ENCODE peak calls at places on chromosomes 11 and 22, in ten cellular contexts. K is lower lobe of right lung; U is activated CD4-positive, alpha-beta T cell treated with anti-CD3 and anti-CD28 coated beads for 24 hours; T is astrocyte of the spinal cord; M is LoVo; Y is stimulated activated CD4-positive, alpha-beta T cell treated with anti-CD3 and anti-CD28 coated beads, Interleukin-15, amount 100 ng/mL, for 24 hours; S is heart left ventricle; N is Ammon's horn; I is A549; P is T-helper 1 cell. Z is an unnamed sample.

GRCh38 chr11:113282898-113283297 is 31.5 kb upstream of the TTC12 start:
- DNase-seq in N (no peak), I (no peak), M (no peak), S (no peak), Y (no peak), K (no peak), P (no peak), U (no peak), T (no peak), Z (no peak)

GRCh38 chr11:106695506-106695905 is 322.8 kb downstream of the GUCY1A2 start:
- DNase-seq in M (no peak), N (no peak), I (peak), S (no peak), K (no peak), P (no peak), U (no peak), Y (no peak), T (peak), Z (no peak)

GRCh38 chr11:63673579-63673978 is 2.4 kb upstream of the ATL3 start:
- DNase-seq in I (no peak), U (no peak), P (no peak), K (no peak), S (no peak), T (no peak), N (no peak), Y (no peak), M (no peak), Z (no peak)

GRCh38 chr11:113532697-113533424 is 57.7 kb upstream of the DRD2 start:
- DNase-seq in Y (peak), U (peak), M (peak), S (peak), P (peak), K (peak), T (peak), I (peak), N (peak), Z (peak)

GRCh38 chr22:22770280-22770871 is 117.2 kb upstream of the IGLL5 start:
- DNase-seq in U (peak), I (peak), P (no peak), S (no peak), Y (peak), M (peak), K (no peak), T (peak), N (no peak), Z (no peak)

GRCh38 chr11:62710001-62710345 is 2.5 kb downstream of the GNG3 start:
- DNase-seq in Y (no peak), U (no peak), S (no peak), T (no peak), I (no peak), K (no peak), N (no peak), P (no peak), M (no peak), Z (no peak)

GRCh38 chr11:48169259-48169658 is 47.4 kb upstream of the OR4B1 start:
- DNase-seq in N (no peak), T (no peak), I (no peak), P (no peak), U (no peak), K (no peak), Y (no peak), M (no peak), S (no peak), Z (no peak)

GRCh38 chr11:100752371-100753073 is 65.4 kb downstream of the ARHGAP42 start:
- DNase-seq in T (no peak), N (no peak), M (no peak), U (no peak), P (no peak), I (no peak), S (no peak), K (no peak), Y (no peak), Z (no peak)

GRCh38 chr11:2150206-2150847 is 10.7 kb downstream of the INS start:
- DNase-seq in P (no peak), U (no peak), Y (no peak), M (no peak), N (no peak), S (no peak), T (peak), I (peak), K (no peak), Z (no peak)

GRCh38 chr11:72678524-72678923 is 4.3 kb upstream of the PDE2A start:
- DNase-seq in M (no peak), Y (no peak), S (no peak), P (no peak), N (no peak), U (no peak), T (no peak), I (no peak), K (no peak), Z (no peak)

GRCh38 chr11:33040127-33040861 is 922 bp downstream of the TCP11L1 start:
- DNase-seq in N (peak), U (no peak), Y (peak), M (no peak), K (no peak), T (no peak), S (no peak), I (peak), P (peak), Z (no peak)

GRCh38 chr22:49512471-49512870 is 315.2 kb downstream of the BRD1 start:
- DNase-seq in P (no peak), M (no peak), U (no peak), S (no peak), I (no peak), T (no peak), Y (no peak), K (no peak), N (no peak), Z (no peak)

GRCh38 chr11:127965947-127966668 is 621.2 kb downstream of the ETS1 start:
- DNase-seq in M (no peak), P (no peak), K (no peak), T (no peak), N (no peak), Y (no peak), I (no peak), S (no peak), U (no peak), Z (no peak)

Z was measured in activated gamma-delta T cell treated with anti-CD3 and anti-CD28 coated beads, Interleukin-2, amount 50 U/mL, for 16 hours.